ENCODE peak calls at places on chromosome 12, in six cellular contexts. One of them, this sample, is unnamed.

GRCh38 chr12:95151406-95151805 is 65.9 kb downstream of the FGD6 start:
- DNase-seq in GM23248: no peak
- DNase-seq in CD8-positive, alpha-beta T cell: no peak
- DNase-seq in stimulated activated CD4-positive, alpha-beta T cell treated with anti-CD3 and anti-CD28 coated beads, Interleukin-12 subunit alpha, Interleukin-12 subunit beta, amount 100 ng/mL, for 48 hours: no peak
- DNase-seq in thyroid gland: no peak
- DNase-seq in GM04504: no peak
- DNase-seq in this sample: no peak

GRCh38 chr12:76762556-76762955 is 1.4 kb upstream of the ZDHHC17 start:
- DNase-seq in GM23248: peak
- DNase-seq in CD8-positive, alpha-beta T cell: no peak
- DNase-seq in stimulated activated CD4-positive, alpha-beta T cell treated with anti-CD3 and anti-CD28 coated beads, Interleukin-12 subunit alpha, Interleukin-12 subunit beta, amount 100 ng/mL, for 48 hours: no peak
- DNase-seq in thyroid gland: no peak
- DNase-seq in GM04504: no peak
- DNase-seq in this sample: no peak

GRCh38 chr12:24719293-24719721 is 229.6 kb downstream of the BCAT1 start:
- DNase-seq in GM23248: peak
- DNase-seq in CD8-positive, alpha-beta T cell: no peak
- DNase-seq in stimulated activated CD4-positive, alpha-beta T cell treated with anti-CD3 and anti-CD28 coated beads, Interleukin-12 subunit alpha, Interleukin-12 subunit beta, amount 100 ng/mL, for 48 hours: peak
- DNase-seq in thyroid gland: no peak
- DNase-seq in GM04504: no peak
- DNase-seq in this sample: peak

GRCh38 chr12:5798242-5799015 is 146.6 kb downstream of the ANO2 start:
- DNase-seq in GM23248: no peak
- DNase-seq in CD8-positive, alpha-beta T cell: no peak
- DNase-seq in stimulated activated CD4-positive, alpha-beta T cell treated with anti-CD3 and anti-CD28 coated beads, Interleukin-12 subunit alpha, Interleukin-12 subunit beta, amount 100 ng/mL, for 48 hours: no peak
- DNase-seq in thyroid gland: no peak
- DNase-seq in GM04504: no peak
- DNase-seq in this sample: no peak

GRCh38 chr12:57483466-57483865 is 3.8 kb upstream of the ARHGAP9 start:
- DNase-seq in GM23248: peak
- DNase-seq in CD8-positive, alpha-beta T cell: no peak
- DNase-seq in stimulated activated CD4-positive, alpha-beta T cell treated with anti-CD3 and anti-CD28 coated beads, Interleukin-12 subunit alpha, Interleukin-12 subunit beta, amount 100 ng/mL, for 48 hours: no peak
- DNase-seq in thyroid gland: no peak
- DNase-seq in GM04504: no peak
- DNase-seq in this sample: no peak

GRCh38 chr12:83057436-83057835 is 370.7 kb downstream of the TMTC2 start:
- DNase-seq in GM23248: no peak
- DNase-seq in CD8-positive, alpha-beta T cell: no peak
- DNase-seq in stimulated activated CD4-positive, alpha-beta T cell treated with anti-CD3 and anti-CD28 coated beads, Interleukin-12 subunit alpha, Interleukin-12 subunit beta, amount 100 ng/mL, for 48 hours: no peak
- DNase-seq in thyroid gland: no peak
- DNase-seq in GM04504: no peak
- DNase-seq in this sample: no peak

GRCh38 chr12:87812711-87813110 is 216.5 kb downstream of the C12orf50 start:
- DNase-seq in GM23248: peak
- DNase-seq in CD8-positive, alpha-beta T cell: no peak
- DNase-seq in stimulated activated CD4-positive, alpha-beta T cell treated with anti-CD3 and anti-CD28 coated beads, Interleukin-12 subunit alpha, Interleukin-12 subunit beta, amount 100 ng/mL, for 48 hours: no peak
- DNase-seq in thyroid gland: no peak
- DNase-seq in GM04504: no peak
- DNase-seq in this sample: no peak

GRCh38 chr12:97385121-97385520 is 77.5 kb upstream of the RMST start:
- DNase-seq in GM23248: no peak
- DNase-seq in CD8-positive, alpha-beta T cell: no peak
- DNase-seq in stimulated activated CD4-positive, alpha-beta T cell treated with anti-CD3 and anti-CD28 coated beads, Interleukin-12 subunit alpha, Interleukin-12 subunit beta, amount 100 ng/mL, for 48 hours: no peak
- DNase-seq in thyroid gland: no peak
- DNase-seq in GM04504: no peak
- DNase-seq in this sample: no peak

GRCh38 chr12:122969657-122970056 is 3.4 kb upstream of the ABCB9 start:
- DNase-seq in GM23248: no peak
- DNase-seq in CD8-positive, alpha-beta T cell: no peak
- DNase-seq in stimulated activated CD4-positive, alpha-beta T cell treated with anti-CD3 and anti-CD28 coated beads, Interleukin-12 subunit alpha, Interleukin-12 subunit beta, amount 100 ng/mL, for 48 hours: no peak
- DNase-seq in thyroid gland: no peak
- DNase-seq in GM04504: no peak
- DNase-seq in this sample: no peak

GRCh38 chr12:9673404-9674225 is 4.1 kb downstream of the CLEC2D start:
- DNase-seq in GM23248: peak
- DNase-seq in CD8-positive, alpha-beta T cell: peak
- DNase-seq in stimulated activated CD4-positive, alpha-beta T cell treated with anti-CD3 and anti-CD28 coated beads, Interleukin-12 subunit alpha, Interleukin-12 subunit beta, amount 100 ng/mL, for 48 hours: peak
- DNase-seq in thyroid gland: peak
- DNase-seq in GM04504: peak
- DNase-seq in this sample: peak

GRCh38 chr12:113860950-113861349 is 105.2 kb downstream of the RBM19 start:
- DNase-seq in GM23248: peak
- DNase-seq in CD8-positive, alpha-beta T cell: no peak
- DNase-seq in stimulated activated CD4-positive, alpha-beta T cell treated with anti-CD3 and anti-CD28 coated beads, Interleukin-12 subunit alpha, Interleukin-12 subunit beta, amount 100 ng/mL, for 48 hours: no peak
- DNase-seq in thyroid gland: no peak
- DNase-seq in GM04504: peak
- DNase-seq in this sample: peak

GRCh38 chr12:127613056-127613455 is 653.9 kb upstream of the TMEM132C start:
- DNase-seq in GM23248: no peak
- DNase-seq in CD8-positive, alpha-beta T cell: no peak
- DNase-seq in stimulated activated CD4-positive, alpha-beta T cell treated with anti-CD3 and anti-CD28 coated beads, Interleukin-12 subunit alpha, Interleukin-12 subunit beta, amount 100 ng/mL, for 48 hours: no peak
- DNase-seq in thyroid gland: no peak
- DNase-seq in GM04504: no peak
- DNase-seq in this sample: no peak

GRCh38 chr12:108989381-108989780 is 31.5 kb downstream of the SVOP start:
- DNase-seq in GM23248: no peak
- DNase-seq in CD8-positive, alpha-beta T cell: no peak
- DNase-seq in stimulated activated CD4-positive, alpha-beta T cell treated with anti-CD3 and anti-CD28 coated beads, Interleukin-12 subunit alpha, Interleukin-12 subunit beta, amount 100 ng/mL, for 48 hours: no peak
- DNase-seq in thyroid gland: no peak
- DNase-seq in GM04504: no peak
- DNase-seq in this sample: no peak

GRCh38 chr12:24127919-24128721 is 178.7 kb upstream of the SOX5 start:
- DNase-seq in GM23248: no peak
- DNase-seq in CD8-positive, alpha-beta T cell: no peak
- DNase-seq in stimulated activated CD4-positive, alpha-beta T cell treated with anti-CD3 and anti-CD28 coated beads, Interleukin-12 subunit alpha, Interleukin-12 subunit beta, amount 100 ng/mL, for 48 hours: no peak
- DNase-seq in thyroid gland: no peak
- DNase-seq in GM04504: no peak
- DNase-seq in this sample: no peak

GRCh38 chr12:80195143-80195726 is 95.9 kb downstream of the OTOGL start:
- DNase-seq in GM23248: peak
- DNase-seq in CD8-positive, alpha-beta T cell: no peak
- DNase-seq in stimulated activated CD4-positive, alpha-beta T cell treated with anti-CD3 and anti-CD28 coated beads, Interleukin-12 subunit alpha, Interleukin-12 subunit beta, amount 100 ng/mL, for 48 hours: no peak
- DNase-seq in thyroid gland: peak
- DNase-seq in GM04504: peak
- DNase-seq in this sample: no peak

GRCh38 chr12:51886021-51886710 is 1.7 kb upstream of the ANKRD33 start:
- DNase-seq in GM23248: peak
- DNase-seq in CD8-positive, alpha-beta T cell: peak
- DNase-seq in stimulated activated CD4-positive, alpha-beta T cell treated with anti-CD3 and anti-CD28 coated beads, Interleukin-12 subunit alpha, Interleukin-12 subunit beta, amount 100 ng/mL, for 48 hours: peak
- DNase-seq in thyroid gland: peak
- DNase-seq in GM04504: peak
- DNase-seq in this sample: peak

GRCh38 chr12:81819991-81820633 is 61.0 kb upstream of the PPFIA2 start:
- DNase-seq in GM23248: peak
- DNase-seq in CD8-positive, alpha-beta T cell: no peak
- DNase-seq in stimulated activated CD4-positive, alpha-beta T cell treated with anti-CD3 and anti-CD28 coated beads, Interleukin-12 subunit alpha, Interleukin-12 subunit beta, amount 100 ng/mL, for 48 hours: no peak
- DNase-seq in thyroid gland: no peak
- DNase-seq in GM04504: no peak
- DNase-seq in this sample: peak

GRCh38 chr12:89706551-89707348 is 1.9 kb downstream of the ATP2B1 start:
- DNase-seq in GM23248: peak
- DNase-seq in CD8-positive, alpha-beta T cell: no peak
- DNase-seq in stimulated activated CD4-positive, alpha-beta T cell treated with anti-CD3 and anti-CD28 coated beads, Interleukin-12 subunit alpha, Interleukin-12 subunit beta, amount 100 ng/mL, for 48 hours: no peak
- DNase-seq in thyroid gland: peak
- DNase-seq in GM04504: no peak
- DNase-seq in this sample: no peak